ENCODE peak calls at places on chromosomes 5 and 9, in eight cellular contexts. I is thyroid gland; F is tibial artery; V is CD4-positive, alpha-beta memory T cell; D is HCT116; X is heart left ventricle; N is HepG2; A is astrocyte. P is an unnamed sample.
A peak's percentile ranks its signal among the peaks of the same experiment; 100 is the strongest.

GRCh38 chr9:76610009-76610352 is 151.0 kb downstream of the GCNT1 start:
- DNase-seq in F (peak; percentile 89), A (peak; percentile 40), X (peak; percentile 63), D (no peak), V (no peak), N (no peak), I (peak; percentile 30), P (no peak)

GRCh38 chr5:102483736-102484135 is 15.1 kb downstream of the SLCO6A1 start:
- DNase-seq in X (no peak), N (no peak), A (no peak), I (no peak), V (no peak), F (no peak), D (no peak), P (no peak)

GRCh38 chr5:124714910-124715309 is 31.5 kb downstream of the ZNF608 start:
- DNase-seq in I (no peak), F (no peak), A (no peak), X (no peak), V (no peak), D (no peak), N (no peak), P (no peak)

GRCh38 chr9:36720043-36720442 is 147.3 kb downstream of the MELK start:
- DNase-seq in F (no peak), I (no peak), A (no peak), X (no peak), N (no peak), D (no peak), V (no peak), P (no peak)

GRCh38 chr9:122302541-122302940 is 37.9 kb downstream of the MRRF start:
- DNase-seq in N (no peak), D (no peak), V (no peak), I (no peak), X (no peak), A (no peak), F (no peak), P (no peak)

GRCh38 chr5:111738118-111738517 is 18.9 kb downstream of the NREP start:
- DNase-seq in V (no peak), D (no peak), X (no peak), I (no peak), F (no peak), N (peak; percentile 58), A (peak; percentile 77), P (no peak)

GRCh38 chr9:135785013-135785575 is 83.1 kb downstream of the KCNT1 start:
- DNase-seq in N (no peak), D (no peak), X (no peak), I (no peak), V (no peak), F (no peak), A (no peak), P (no peak)

GRCh38 chr5:125559296-125559695 is 812.9 kb upstream of the ZNF608 start:
- DNase-seq in V (no peak), N (no peak), A (peak; percentile 100), D (peak; percentile 2), X (peak; percentile 19), F (no peak), I (no peak), P (no peak)

GRCh38 chr5:138955672-138956295 is 80.6 kb upstream of the LRRTM2 start:
- DNase-seq in N (no peak), A (no peak), I (no peak), V (no peak), D (no peak), F (peak; percentile 4), X (no peak), P (no peak)

GRCh38 chr9:16030513-16031185 is 477.8 kb downstream of the CCDC171 start:
- DNase-seq in X (no peak), F (no peak), N (no peak), D (peak; percentile 84), I (no peak), A (peak; percentile 99), V (no peak), P (no peak)

GRCh38 chr5:140131967-140132409 is 6.3 kb downstream of the IGIP start:
- DNase-seq in F (no peak), V (no peak), D (peak; percentile 33), X (no peak), N (no peak), I (peak; percentile 95), A (peak; percentile 96), P (no peak)

GRCh38 chr5:176889321-176890280 is 9.5 kb downstream of the HK3 start:
- DNase-seq in A (no peak), V (no peak), I (no peak), D (no peak), F (no peak), N (no peak), X (no peak), P (no peak)

GRCh38 chr5:55102345-55102744 is at the start of gene GZMA:
- DNase-seq in F (no peak), N (no peak), I (no peak), V (peak; percentile 77), X (no peak), D (no peak), A (no peak), P (peak; percentile 20)

GRCh38 chr9:80555782-80556325 is 984.1 kb downstream of the TLE4 start:
- DNase-seq in X (no peak), I (no peak), F (no peak), N (no peak), A (no peak), V (no peak), D (no peak), P (no peak)

GRCh38 chr9:105146677-105147076 is 97.8 kb upstream of the SLC44A1 start:
- DNase-seq in I (no peak), X (no peak), D (no peak), F (no peak), N (no peak), V (no peak), A (no peak), P (no peak)

GRCh38 chr9:84404095-84404686 is 63.6 kb upstream of the SLC28A3 start:
- DNase-seq in F (no peak), N (peak; percentile 5), I (peak; percentile 22), V (no peak), D (peak; percentile 8), X (no peak), A (no peak), P (no peak)

GRCh38 chr9:68473790-68474189 is 66.9 kb downstream of the TMEM252 start:
- DNase-seq in N (no peak), F (peak; percentile 24), X (no peak), I (no peak), A (no peak), D (no peak), V (no peak), P (no peak)

GRCh38 chr5:132410451-132411381 is 41.2 kb downstream of the SLC22A5 start:
- DNase-seq in A (peak; percentile 68), D (no peak), N (peak; percentile 60), I (peak; percentile 90), F (peak; percentile 80), V (peak; percentile 86), X (peak; percentile 86), P (peak; percentile 79)

GRCh38 chr9:129175825-129176633 is 2.0 kb downstream of the IER5L start:
- DNase-seq in A (peak; percentile 81), D (peak; percentile 89), I (peak; percentile 89), N (peak; percentile 89), X (peak; percentile 86), F (peak; percentile 90), V (peak; percentile 30), P (peak; percentile 12)

GRCh38 chr9:129175515-129175824 is 2.6 kb downstream of the IER5L start:
- DNase-seq in A (no peak), N (no peak), I (no peak), F (no peak), V (no peak), X (no peak), D (peak; percentile 12), P (no peak)

GRCh38 chr9:129177791-129178578 is at the start of gene IER5L:
- DNase-seq in N (peak; percentile 90), I (peak; percentile 95), A (peak; percentile 79), F (peak; percentile 96), V (peak; percentile 91), X (peak; percentile 94), D (peak; percentile 91), P (peak; percentile 90)

GRCh38 chr9:129177443-129177790 is 644 bp downstream of the IER5L start:
- DNase-seq in A (no peak), V (no peak), D (no peak), I (no peak), F (no peak), N (no peak), X (no peak), P (no peak)

DNA sequence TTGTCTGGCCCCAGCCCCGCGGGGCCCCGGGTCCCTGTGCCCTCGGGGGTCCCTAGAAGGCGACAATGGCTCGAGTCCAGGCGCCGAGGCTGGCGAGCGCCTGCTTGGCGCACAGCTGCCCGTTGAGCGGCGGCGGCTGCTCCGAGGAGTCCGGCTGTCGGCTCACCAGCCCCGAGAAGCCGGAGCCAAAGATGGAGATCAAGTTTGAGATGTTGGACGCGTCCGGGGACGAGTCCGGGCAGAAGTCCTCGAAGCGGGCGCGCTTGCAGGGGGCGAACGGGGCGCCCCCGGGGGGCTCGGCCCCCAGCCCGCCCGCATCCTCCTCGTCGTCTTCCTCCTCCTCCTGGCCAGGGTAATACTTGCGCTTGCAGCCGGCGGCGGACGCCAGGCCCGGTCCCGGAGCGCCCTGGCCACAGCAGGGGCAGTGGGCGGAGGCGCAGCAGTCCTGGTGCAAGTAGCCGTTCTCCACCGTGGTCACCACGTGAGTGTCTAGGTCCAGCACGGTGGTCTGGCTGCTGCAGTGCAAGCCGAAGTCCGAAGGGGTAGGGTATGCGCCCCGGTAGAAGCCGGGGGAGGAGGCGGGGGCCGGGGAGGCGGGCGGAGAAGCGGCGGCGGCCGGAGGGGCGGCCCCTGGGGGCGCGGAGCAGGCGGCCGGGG is 1.1 kb downstream of the IER5L start:
- DNase-seq in D (no peak), F (peak; percentile 47), V (peak; percentile 8), I (peak; percentile 56), X (peak; percentile 44), N (no peak), A (peak; percentile 37), P (no peak)
- H3K27ac ChIP-seq in D (peak overlapping the region; percentile 98), F (peak overlapping the region; percentile 99), V (no peak overlapping the region), I (peak overlapping the region; percentile 98), X (peak overlapping the region; percentile 99), N (peak overlapping the region; percentile 82), A (peak overlapping the region; percentile 92), P (no peak overlapping the region)

DNA sequence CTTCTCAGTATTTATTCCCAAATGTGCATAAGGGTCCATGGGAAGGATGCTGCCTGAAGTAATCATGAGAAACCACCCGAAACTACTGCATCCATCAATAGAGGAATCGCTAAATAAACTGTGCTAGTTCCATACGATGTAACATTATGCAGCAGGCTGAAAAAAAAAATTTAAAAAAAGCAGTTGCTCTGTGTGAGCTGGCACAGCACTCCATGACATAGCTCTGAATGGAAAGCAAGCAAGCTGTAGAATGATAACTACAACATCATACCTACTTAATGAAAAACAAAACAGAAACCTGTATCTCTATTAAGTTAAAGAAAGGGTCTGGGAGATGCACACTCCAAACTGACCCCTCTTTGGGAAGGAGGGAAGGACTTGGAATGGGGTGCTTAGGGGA is 49.3 kb downstream of the SHB start:
- DNase-seq in I (no peak), F (no peak), D (no peak), N (no peak), X (no peak), V (no peak), A (no peak), P (no peak)
- H3K4me1 ChIP-seq in I (peaks cover 79% of the 10 kb centered on the region), F (peaks cover 63% of the 10 kb centered on the region), D (peaks cover 32% of the 10 kb centered on the region), N (peaks cover 89% of the 10 kb centered on the region), X (peaks cover 79% of the 10 kb centered on the region), V (peaks cover 4% of the 10 kb centered on the region), A (peaks cover 66% of the 10 kb centered on the region), P (no peaks in the 10 kb centered on the region)

GRCh38 chr9:126500600-126501382 is 112.9 kb upstream of the LMX1B start:
- DNase-seq in X (peak; percentile 77), V (peak; percentile 62), I (peak; percentile 73), F (peak; percentile 47), A (peak; percentile 46), N (peak; percentile 69), D (peak; percentile 19), P (peak; percentile 58)
- H3K27ac ChIP-seq in X (no peak overlapping the region), V (no peak overlapping the region), I (no peak overlapping the region), F (no peak overlapping the region), A (no peak overlapping the region), N (no peak overlapping the region), D (no peak overlapping the region), P (no peak overlapping the region)

GRCh38 chr5:122469520-122469919 is 157.5 kb downstream of the SNCAIP start:
- DNase-seq in N (no peak), V (no peak), D (no peak), X (no peak), I (no peak), F (no peak), A (no peak), P (no peak)
- H3K4me1 ChIP-seq in N (no peaks in the 10 kb centered on the region), V (no peaks in the 10 kb centered on the region), D (no peaks in the 10 kb centered on the region), X (peaks cover 7% of the 10 kb centered on the region), I (no peaks in the 10 kb centered on the region), F (no peaks in the 10 kb centered on the region), A (no peaks in the 10 kb centered on the region), P (no peaks in the 10 kb centered on the region)